ENCODE peak calls at places on chromosome 15, in nine cellular contexts. J, N, E, C, U, G, I, Y and L are unnamed samples.

GRCh38 chr15:96361309-96362000 is 31.0 kb downstream of the NR2F2 start:
- DNase-seq in G (no peak), J (no peak), U (no peak), I (no peak), E (no peak), Y (no peak), C (no peak), N (no peak), L (no peak)

GRCh38 chr15:80052597-80053304 is 6.7 kb upstream of the ZFAND6 start:
- DNase-seq in C (no peak), N (no peak), E (no peak), G (no peak), J (no peak), Y (no peak), U (no peak), I (no peak), L (no peak)

GRCh38 chr15:90902996-90903732 is at the start of gene MAN2A2:
- DNase-seq in C (peak), I (peak), G (peak), N (no peak), E (no peak), J (peak), U (no peak), Y (no peak), L (peak)

GRCh38 chr15:58410353-58410752 is 21.4 kb upstream of the LIPC start:
- DNase-seq in U (no peak), E (no peak), G (no peak), I (no peak), J (no peak), N (no peak), Y (no peak), C (no peak), L (no peak)

GRCh38 chr15:87556886-87557285 is 699.7 kb downstream of the NTRK3 start:
- DNase-seq in G (no peak), E (no peak), Y (no peak), C (no peak), J (no peak), I (no peak), U (no peak), N (no peak), L (no peak)

GRCh38 chr15:92616621-92617179 is 38.9 kb downstream of the FAM174B start:
- DNase-seq in C (no peak), E (no peak), Y (no peak), I (no peak), J (peak), G (no peak), U (no peak), N (no peak), L (no peak)

GRCh38 chr15:35565901-35566300 is 19.9 kb upstream of the DPH6 start:
- DNase-seq in U (no peak), N (no peak), E (no peak), I (no peak), J (no peak), Y (no peak), G (no peak), C (no peak), L (no peak)

GRCh38 chr15:76865548-76865991 is 39.6 kb downstream of the SCAPER start:
- DNase-seq in Y (no peak), I (no peak), N (no peak), U (no peak), G (no peak), C (no peak), E (no peak), J (no peak), L (no peak)

GRCh38 chr15:101044625-101045235 is 125.6 kb downstream of the LRRK1 start:
- DNase-seq in Y (no peak), J (no peak), I (peak), U (no peak), E (no peak), C (no peak), G (peak), N (no peak), L (no peak)

GRCh38 chr15:43487271-43487895 is 5.6 kb downstream of the TP53BP1 start:
- DNase-seq in E (no peak), I (no peak), U (no peak), G (no peak), C (no peak), N (no peak), Y (no peak), J (no peak), L (no peak)

GRCh38 chr15:58593870-58594269 is 155.6 kb downstream of the ADAM10 start:
- DNase-seq in C (no peak), I (no peak), Y (no peak), E (no peak), G (no peak), J (no peak), N (no peak), U (no peak), L (no peak)

GRCh38 chr15:69393831-69394491 is 20.2 kb upstream of the KIF23 start:
- DNase-seq in N (no peak), I (no peak), J (no peak), C (no peak), E (no peak), Y (no peak), G (no peak), U (no peak), L (no peak)

GRCh38 chr15:25170113-25170731 is 215.4 kb downstream of the SNRPN start:
- DNase-seq in J (peak), G (peak), E (no peak), Y (peak), I (peak), U (no peak), N (no peak), C (no peak), L (no peak)

GRCh38 chr15:101024111-101024695 is 105.0 kb downstream of the LRRK1 start:
- DNase-seq in J (no peak), U (no peak), E (no peak), Y (no peak), C (no peak), N (peak), G (peak), I (peak), L (no peak)

GRCh38 chr15:75723171-75723846 is 10.7 kb upstream of the CSPG4 start:
- DNase-seq in G (no peak), E (no peak), I (no peak), J (no peak), N (no peak), Y (no peak), C (no peak), U (no peak), L (no peak)

GRCh38 chr15:81101894-81102815 is 31.9 kb upstream of the CFAP161 start:
- DNase-seq in I (no peak), E (no peak), G (no peak), Y (no peak), C (no peak), N (no peak), J (no peak), U (no peak), L (no peak)

GRCh38 chr15:100131321-100132224 is 210.2 kb downstream of the ADAMTS17 start:
- DNase-seq in C (no peak), G (no peak), I (no peak), J (peak), N (peak), E (no peak), Y (no peak), U (no peak), L (no peak)

GRCh38 chr15:60520041-60520824 is 41.3 kb upstream of the ICE2 start:
- DNase-seq in Y (no peak), G (no peak), C (no peak), E (peak), J (no peak), I (no peak), U (no peak), N (no peak), L (no peak)

GRCh38 chr15:48325400-48325799 is 5.8 kb upstream of the DUT start:
- DNase-seq in Y (no peak), N (no peak), C (no peak), J (no peak), G (no peak), U (no peak), I (no peak), E (no peak), L (no peak)

GRCh38 chr15:99279290-99279689 is 28.0 kb downstream of the LRRC28 start:
- DNase-seq in G (no peak), I (no peak), U (no peak), E (no peak), N (no peak), J (no peak), C (no peak), Y (no peak), L (no peak)

GRCh38 chr15:65081758-65082157 is 5.2 kb downstream of the KBTBD13 start:
- DNase-seq in I (no peak), U (no peak), Y (no peak), C (no peak), G (no peak), E (no peak), N (no peak), J (no peak), L (no peak)

GRCh38 chr15:91769919-91770318 is 83.6 kb upstream of the SLCO3A1 start:
- DNase-seq in I (no peak), C (no peak), J (no peak), Y (no peak), U (no peak), N (no peak), G (no peak), E (no peak), L (no peak)

GRCh38 chr15:62125763-62126162 is 39.3 kb downstream of the C2CD4B start:
- DNase-seq in G (no peak), J (peak), E (no peak), U (no peak), Y (no peak), C (no peak), I (no peak), N (peak), L (no peak)

GRCh38 chr15:72358121-72358520 is 17.7 kb downstream of the HEXA start:
- DNase-seq in J (no peak), I (no peak), E (no peak), Y (no peak), N (no peak), G (no peak), C (no peak), U (no peak), L (no peak)

GRCh38 chr15:100276519-100276918 is 65.3 kb downstream of the ADAMTS17 start:
- DNase-seq in J (no peak), N (no peak), U (no peak), Y (no peak), G (no peak), C (no peak), I (no peak), E (no peak), L (no peak)

GRCh38 chr15:33215941-33216872 is 21.7 kb upstream of the FMN1 start:
- DNase-seq in J (no peak), G (no peak), I (no peak), N (peak), C (no peak), E (no peak), U (no peak), Y (no peak), L (no peak)

GRCh38 chr15:53506370-53506769 is 253.1 kb downstream of the WDR72 start:
- DNase-seq in N (no peak), Y (no peak), G (no peak), C (no peak), U (no peak), I (no peak), J (no peak), E (no peak), L (no peak)

GRCh38 chr15:81507831-81508230 is 133.8 kb upstream of the TMC3 start:
- DNase-seq in J (no peak), C (no peak), I (no peak), U (no peak), N (no peak), G (no peak), Y (no peak), E (no peak), L (no peak)

GRCh38 chr15:77915261-77915960 is 162.1 kb downstream of the TBC1D2B start:
- DNase-seq in I (no peak), U (no peak), E (no peak), C (no peak), Y (no peak), G (peak), N (no peak), J (peak), L (no peak)

GRCh38 chr15:44782516-44782915 is 46.2 kb downstream of the TRIM69 start:
- DNase-seq in U (no peak), N (no peak), C (no peak), J (no peak), E (no peak), Y (no peak), G (no peak), I (no peak), L (no peak)

GRCh38 chr15:36414670-36415069 is 164.8 kb upstream of the CDIN1 start:
- DNase-seq in J (no peak), I (no peak), U (no peak), Y (no peak), N (peak), G (no peak), E (peak), C (no peak), L (no peak)

GRCh38 chr15:34588046-34588674 is 4.7 kb upstream of the GOLGA8B start:
- DNase-seq in G (peak), C (peak), N (peak), I (peak), J (peak), Y (peak), E (peak), U (no peak), L (no peak)

GRCh38 chr15:45794304-45794703 is 159.5 kb downstream of the SQOR start:
- DNase-seq in Y (no peak), C (no peak), N (no peak), E (no peak), J (no peak), I (no peak), G (no peak), U (no peak), L (no peak)

GRCh38 chr15:45794768-45795486 is 160.1 kb downstream of the SQOR start:
- DNase-seq in E (no peak), J (no peak), Y (no peak), I (no peak), C (no peak), N (no peak), G (no peak), U (no peak), L (no peak)

GRCh38 chr15:45799508-45799907 is 164.7 kb downstream of the SQOR start:
- DNase-seq in N (no peak), J (no peak), Y (no peak), C (no peak), I (no peak), G (no peak), U (no peak), E (no peak), L (no peak)

GRCh38 chr15:45796433-45796832 is 161.6 kb downstream of the SQOR start:
- DNase-seq in J (no peak), E (no peak), U (no peak), N (no peak), Y (no peak), G (no peak), C (no peak), I (no peak), L (no peak)

DNA sequence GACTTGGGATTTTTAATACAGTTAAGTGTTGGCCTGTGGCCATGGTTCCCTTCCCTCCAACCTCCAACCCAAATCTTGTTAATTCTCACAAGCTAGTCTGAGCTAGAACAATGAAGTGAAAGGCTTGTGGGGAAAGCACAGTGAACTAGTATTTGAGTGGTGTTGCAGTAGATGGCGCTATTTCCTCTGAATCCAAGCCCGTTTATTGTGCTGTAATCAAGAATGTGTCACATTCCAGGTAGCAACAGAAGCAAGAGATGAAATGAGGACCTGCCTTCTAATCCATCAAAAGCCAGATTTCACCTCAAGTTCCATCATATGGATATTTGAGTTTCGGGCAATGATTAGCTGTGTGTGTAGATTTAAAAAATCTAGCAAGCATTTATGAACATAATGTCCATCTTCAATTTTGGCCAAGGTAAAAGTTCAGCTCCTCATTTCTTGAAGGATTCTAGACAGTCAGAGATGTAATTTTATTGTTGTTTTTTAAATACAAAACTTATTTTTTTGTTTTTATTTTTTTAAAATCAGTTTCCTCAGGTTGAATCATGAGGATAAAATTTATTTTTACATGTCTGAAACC is 160.7 kb downstream of the SQOR start:
- DNase-seq in E (peak), C (no peak), G (no peak), I (peak), U (no peak), N (peak), J (peak), Y (no peak), L (no peak)
- TF ChIP-seq CTCF in E (peak), C (no peak), G (peak), I (peak), U (peak), N (peak), J (peak), Y (peak), L (peak)

DNA sequence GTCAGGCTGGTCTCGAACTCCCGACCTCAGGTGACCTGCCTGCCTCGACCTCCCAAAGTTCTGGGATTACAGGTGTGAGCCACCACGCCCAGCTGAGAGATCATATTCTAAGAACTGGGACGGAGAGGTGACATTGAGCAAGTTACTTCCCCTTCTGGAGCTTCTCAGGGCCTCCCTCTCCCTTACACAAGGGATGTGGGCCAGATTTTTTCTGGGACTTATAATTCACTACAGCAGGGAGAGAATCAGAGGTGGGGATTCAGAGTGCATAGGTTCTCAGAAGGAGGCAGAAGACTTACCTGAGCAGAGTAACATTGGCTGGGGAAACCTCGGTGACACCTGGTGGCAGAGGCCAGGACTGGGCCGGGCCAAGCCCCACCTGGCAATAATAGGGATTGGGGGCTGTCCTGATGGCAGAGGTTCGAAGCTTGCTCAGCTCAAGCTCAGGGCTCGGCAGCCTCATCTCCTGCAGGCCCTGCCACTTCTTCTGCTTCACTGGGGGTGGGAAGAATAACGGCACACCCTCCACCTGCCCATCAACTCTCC is 6.8 kb downstream of the LTK start:
- DNase-seq in C (no peak), I (no peak), U (no peak), J (no peak), Y (no peak), G (no peak), N (no peak), E (no peak), L (no peak)
- TF ChIP-seq CTCF in C (no peak), I (no peak), U (no peak), J (no peak), Y (no peak), G (no peak), N (no peak), E (no peak), L (no peak)

GRCh38 chr15:88563638-88564037 is 17.2 kb upstream of the DET1 start:
- DNase-seq in U (no peak), E (no peak), C (no peak), J (no peak), N (peak), I (no peak), G (no peak), Y (no peak), L (no peak)
- TF ChIP-seq CTCF in U (no peak), E (no peak), C (no peak), J (no peak), N (no peak), I (no peak), G (no peak), Y (no peak), L (no peak)

GRCh38 chr15:42100021-42100800 is 5.8 kb upstream of the PLA2G4D start:
- DNase-seq in I (no peak), N (peak), J (no peak), C (no peak), G (no peak), Y (no peak), U (no peak), E (no peak), L (no peak)
- TF ChIP-seq CTCF in I (no peak), N (no peak), J (no peak), C (no peak), G (no peak), Y (no peak), U (no peak), E (no peak), L (no peak)

GRCh38 chr15:68256675-68257450 is 20.7 kb upstream of the FEM1B start:
- DNase-seq in C (peak), J (peak), E (no peak), G (peak), N (peak), Y (peak), I (peak), U (no peak), L (no peak)
- TF ChIP-seq CTCF in C (no peak), J (no peak), E (no peak), G (no peak), N (no peak), Y (no peak), I (no peak), U (no peak), L (no peak)